ENCODE peak calls at places on chromosomes 6 and 20, in four cellular contexts. S is upper lobe of right lung, G is kidney, D is adrenal gland. L is an unnamed sample.

GRCh38 chr6:2630362-2630761 is 120.4 kb downstream of the MYLK4 start:
- DNase-seq in S (no peak), G (no peak), D (peak; percentile 79), L (peak; percentile 56)

GRCh38 chr20:50345712-50346371 is 155.2 kb downstream of the CEBPB start:
- DNase-seq in S (no peak), G (no peak), D (no peak), L (no peak)

GRCh38 chr6:47096233-47096887 is 54.2 kb upstream of the ADGRF1 start:
- DNase-seq in S (no peak), G (no peak), D (no peak), L (no peak)

GRCh38 chr6:107787589-107787960 is 36.5 kb downstream of the SCML4 start:
- DNase-seq in S (no peak), G (no peak), D (no peak), L (no peak)

GRCh38 chr20:45358282-45359068 is 4.5 kb upstream of the SYS1 start:
- DNase-seq in S (peak; percentile 88), G (peak; percentile 89), D (peak; percentile 81), L (peak; percentile 78)

GRCh38 chr6:82385546-82385945 is 21.9 kb downstream of the TPBG start:
- DNase-seq in S (no peak), G (no peak), D (no peak), L (no peak)

GRCh38 chr20:38855356-38855755 is 49.9 kb downstream of the PPP1R16B start:
- DNase-seq in S (no peak), G (no peak), D (no peak), L (no peak)

GRCh38 chr6:33963351-33963750 is 159.5 kb upstream of the MLN start:
- DNase-seq in S (peak; percentile 57), G (peak; percentile 55), D (no peak), L (no peak)

GRCh38 chr6:14802761-14803160 is 443.1 kb upstream of the JARID2 start:
- DNase-seq in S (no peak), G (no peak), D (no peak), L (no peak)

GRCh38 chr6:32818867-32819266 is 2.1 kb upstream of the HLA-DOB start:
- DNase-seq in S (no peak), G (no peak), D (no peak), L (no peak)

GRCh38 chr6:32816746-32817204 is at the start of gene HLA-DOB:
- DNase-seq in S (no peak), G (no peak), D (no peak), L (no peak)

GRCh38 chr6:32814145-32814544 is 2.7 kb downstream of the HLA-DOB start:
- DNase-seq in S (no peak), G (no peak), D (no peak), L (no peak)

GRCh38 chr6:32815996-32816395 is 806 bp downstream of the HLA-DOB start:
- DNase-seq in S (no peak), G (no peak), D (no peak), L (no peak)

DNA sequence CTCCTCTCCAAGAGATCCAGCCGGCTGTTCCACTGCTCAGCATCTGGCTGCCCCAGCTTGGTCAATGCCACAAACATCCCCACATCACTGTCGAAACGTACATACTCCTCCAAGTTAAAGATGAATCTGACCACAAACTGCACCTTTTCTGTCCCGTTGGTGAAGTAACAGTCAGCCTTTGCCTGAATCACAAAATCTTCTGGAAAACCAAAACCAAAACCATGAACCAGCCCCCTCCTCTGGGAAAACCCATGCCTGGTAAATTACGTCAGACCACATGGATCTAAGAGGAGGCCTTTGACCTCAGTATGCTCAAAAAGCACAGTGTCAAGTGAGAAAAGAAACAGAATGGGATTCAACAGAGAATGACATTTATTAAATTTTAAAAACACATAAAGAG is 1.7 kb downstream of the HLA-DOB start:
- DNase-seq in S (no peak), G (no peak), D (no peak), L (no peak)
- H3K4me1 ChIP-seq in S (no peaks in the 10 kb centered on the region), G (no peaks in the 10 kb centered on the region), D (no peaks in the 10 kb centered on the region), L (no peaks in the 10 kb centered on the region)

DNA sequence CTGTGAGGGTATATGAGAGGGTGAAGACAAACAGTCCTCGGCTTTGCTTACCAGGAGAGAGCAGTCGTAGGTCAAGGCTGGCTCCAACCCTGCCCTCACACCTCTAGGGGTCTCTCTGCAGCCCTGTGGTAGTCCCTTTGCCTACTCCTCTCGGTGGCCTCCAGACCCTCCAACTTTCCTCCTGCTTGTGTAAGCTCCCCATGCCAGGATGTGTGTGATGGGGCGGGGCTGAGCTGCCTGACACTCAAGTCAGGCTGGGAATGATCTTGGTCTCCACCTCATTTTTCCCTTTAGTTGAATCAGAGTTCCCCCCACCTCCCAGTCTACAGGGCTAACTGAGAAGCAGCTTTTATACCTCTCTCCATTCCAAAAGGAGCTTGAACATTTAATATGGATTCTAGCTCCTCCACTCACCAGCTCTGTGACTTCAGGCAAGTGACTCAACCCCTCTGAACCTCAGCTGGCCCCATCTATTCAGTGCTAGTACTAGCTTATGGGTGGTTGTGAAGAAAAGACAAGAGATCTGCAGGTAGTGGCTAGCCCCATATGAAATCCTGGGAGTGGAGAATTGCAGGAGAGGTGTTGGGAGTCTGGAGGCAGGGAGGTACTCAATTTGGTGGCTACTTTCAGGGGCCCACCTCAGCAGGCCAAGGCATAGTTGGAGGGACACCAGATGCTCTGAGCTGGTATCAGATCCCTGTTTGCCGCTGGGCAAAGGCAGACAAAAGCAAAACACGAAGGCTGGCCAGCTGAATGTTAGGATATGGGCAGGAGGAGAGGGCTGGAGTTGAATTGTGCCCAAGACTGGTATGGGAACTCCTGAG is 971 bp downstream of the SLC29A1 start:
- DNase-seq in S (no peak), G (peak; percentile 59), D (no peak), L (no peak)
- TF ChIP-seq CTCF in S (no peak), G (no peak), D (no peak), L (no peak)

GRCh38 chr6:135884136-135884535 is 32.6 kb downstream of the PDE7B start:
- DNase-seq in S (no peak), G (no peak), D (no peak), L (no peak)

GRCh38 chr6:135877666-135878065 is 26.2 kb downstream of the PDE7B start:
- DNase-seq in S (no peak), G (no peak), D (no peak), L (no peak)

GRCh38 chr6:135883045-135883444 is 31.5 kb downstream of the PDE7B start:
- DNase-seq in S (no peak), G (no peak), D (no peak), L (no peak)

GRCh38 chr6:135876048-135876447 is 24.5 kb downstream of the PDE7B start:
- DNase-seq in S (no peak), G (no peak), D (no peak), L (no peak)

DNA sequence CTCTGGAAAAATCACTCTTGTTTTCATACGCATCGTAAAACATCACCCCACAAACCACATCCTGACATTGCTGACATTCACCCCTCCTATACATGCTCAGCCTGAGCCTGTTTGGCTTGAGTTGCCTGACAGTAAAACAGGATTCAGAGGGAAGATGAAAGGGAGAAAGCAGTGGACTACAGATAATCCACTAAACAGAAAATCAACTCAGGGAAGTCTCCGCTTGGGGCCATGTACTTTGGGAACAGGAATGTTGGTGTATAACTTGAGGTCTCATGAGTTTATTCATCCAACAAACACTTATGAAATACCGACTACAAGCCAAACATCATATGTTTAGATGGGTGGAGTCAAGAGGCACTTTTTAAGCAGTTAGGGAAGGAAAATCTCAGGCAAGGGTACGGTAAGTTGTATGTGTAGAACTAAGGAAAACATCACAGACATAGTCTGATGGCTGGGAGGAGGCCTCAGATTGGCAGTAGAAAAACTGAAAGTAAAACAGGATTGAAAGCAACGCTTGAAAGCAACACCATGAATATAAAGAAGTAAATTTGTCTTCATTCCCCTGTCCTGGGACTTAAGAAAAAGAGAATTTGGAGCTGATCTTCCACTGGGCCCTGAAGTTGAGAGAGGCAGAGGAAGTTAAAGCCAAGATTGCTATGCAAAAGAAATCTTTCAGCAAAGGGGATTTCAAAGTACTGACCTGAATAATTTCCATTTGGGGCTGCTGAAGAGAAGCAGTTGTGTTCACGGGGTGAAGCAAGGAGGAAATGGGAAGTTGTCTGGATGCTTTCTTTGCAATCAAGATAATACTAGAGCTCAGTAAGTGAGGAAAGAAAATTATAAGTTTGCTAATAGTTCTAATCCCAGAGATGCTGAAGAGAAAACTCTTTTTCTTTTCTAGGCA is 28.8 kb downstream of the PDE7B start:
- DNase-seq in S (no peak), G (no peak), D (no peak), L (no peak)
- H3K27ac ChIP-seq in S (peak overlapping the region; percentile 38), G (peak overlapping the region; percentile 41), D (no peak overlapping the region), L (peak overlapping the region; percentile 72)

GRCh38 chr6:19356692-19357091 is 480.5 kb upstream of the ID4 start:
- DNase-seq in S (no peak), G (no peak), D (no peak), L (no peak)
- H3K4me1 ChIP-seq in S (no peaks in the 10 kb centered on the region), G (no peaks in the 10 kb centered on the region), D (no peaks in the 10 kb centered on the region), L (no peaks in the 10 kb centered on the region)

GRCh38 chr6:23081701-23082100 is 512.3 kb downstream of the HDGFL1 start:
- DNase-seq in S (no peak), G (no peak), D (no peak), L (no peak)
- TF ChIP-seq CTCF in S (no peak), G (no peak), D (no peak), L (no peak)

GRCh38 chr6:105759015-105759414 is 327.1 kb upstream of the PRDM1 start:
- DNase-seq in S (no peak), G (no peak), D (no peak), L (no peak)

GRCh38 chr6:105757512-105758200 is 328.5 kb upstream of the PRDM1 start:
- DNase-seq in S (no peak), G (no peak), D (no peak), L (no peak)

GRCh38 chr6:105753184-105754097 is 332.7 kb upstream of the PRDM1 start:
- DNase-seq in S (no peak), G (no peak), D (no peak), L (no peak)

GRCh38 chr6:105759946-105760345 is 326.2 kb upstream of the PRDM1 start:
- DNase-seq in S (no peak), G (no peak), D (no peak), L (no peak)

GRCh38 chr6:105755885-105756284 is 330.3 kb upstream of the PRDM1 start:
- DNase-seq in S (no peak), G (no peak), D (no peak), L (no peak)
- H3K27ac ChIP-seq in S (no peak overlapping the region), G (no peak overlapping the region), D (no peak overlapping the region), L (no peak overlapping the region)

GRCh38 chr20:41032243-41032642 is 3.6 kb downstream of the TOP1 start:
- DNase-seq in S (no peak), G (no peak), D (no peak), L (no peak)
- H3K4me1 ChIP-seq in S (peaks cover 46% of the 10 kb centered on the region), G (peaks cover 21% of the 10 kb centered on the region), D (peaks cover 15% of the 10 kb centered on the region), L (peaks cover 10% of the 10 kb centered on the region)

DNA sequence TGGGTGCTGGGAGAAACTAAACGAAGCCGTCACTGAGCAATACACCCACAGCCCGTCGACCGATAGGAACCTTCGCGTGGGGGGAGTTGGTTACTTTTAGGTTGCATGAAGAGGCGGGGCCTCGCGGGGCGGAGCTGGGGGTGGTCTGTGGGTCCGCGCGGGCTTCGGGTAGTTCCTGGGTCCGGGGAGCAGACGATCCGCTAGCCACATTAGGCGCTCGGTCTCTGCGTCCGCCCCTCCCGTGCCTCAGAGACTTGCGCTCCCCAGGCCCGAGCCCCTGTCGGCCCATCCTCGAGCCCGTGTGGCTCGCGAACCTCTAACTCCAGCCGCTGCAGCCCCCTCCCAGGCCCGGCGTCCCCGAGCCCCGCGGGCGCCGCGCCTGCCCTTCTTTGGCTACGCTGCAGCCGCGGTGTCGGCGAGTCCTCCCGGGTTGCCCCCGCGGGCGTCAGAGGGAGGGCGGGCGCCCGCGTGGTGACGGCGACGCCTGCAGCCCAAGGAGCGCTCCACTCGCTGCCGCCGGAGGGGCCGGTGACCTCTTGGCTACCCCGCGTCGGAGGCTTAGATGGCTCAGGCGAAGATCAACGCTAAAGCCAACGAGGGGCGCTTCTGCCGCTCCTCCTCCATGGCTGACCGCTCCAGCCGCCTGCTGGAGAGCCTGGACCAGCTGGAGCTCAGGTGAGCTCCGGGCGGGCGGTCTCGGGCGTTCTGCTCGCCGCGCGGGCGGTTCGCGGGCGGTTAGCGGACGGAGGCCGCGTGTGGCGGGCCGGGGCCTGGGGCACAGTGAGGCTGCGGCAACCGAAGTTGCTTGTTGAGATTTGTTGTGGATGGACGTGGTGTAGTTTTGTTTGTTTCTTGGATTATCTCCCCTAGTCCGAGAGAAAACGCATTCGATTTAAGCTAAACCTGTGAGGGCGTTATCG is at the start of gene BAG2:
- DNase-seq in S (peak; percentile 92), G (peak; percentile 96), D (peak; percentile 84), L (peak; percentile 93)
- TF ChIP-seq CTCF in S (peak; percentile 20), G (no peak), D (peak; percentile 43), L (peak; percentile 9)